ENCODE peak calls at places on chromosomes 5 and 9, in six cellular contexts. One of them, this sample, is unnamed.

GRCh38 chr9:82281066-82281465 is 292.5 kb downstream of the SPATA31D1 start:
- DNase-seq in aorta: no peak
- DNase-seq in WTC11: no peak
- DNase-seq in progenitor cell of endocrine pancreas: no peak
- DNase-seq in GM04504: no peak
- DNase-seq in ascending aorta: no peak
- DNase-seq in this sample: no peak

GRCh38 chr9:6955251-6955921 is 197.6 kb downstream of the KDM4C start:
- DNase-seq in WTC11: no peak
- DNase-seq in progenitor cell of endocrine pancreas: no peak
- DNase-seq in aorta: no peak
- DNase-seq in GM04504: no peak
- DNase-seq in ascending aorta: no peak
- DNase-seq in this sample: no peak

GRCh38 chr9:126558051-126558665 is 55.6 kb upstream of the LMX1B start:
- DNase-seq in GM04504: no peak
- DNase-seq in progenitor cell of endocrine pancreas: peak
- DNase-seq in WTC11: peak
- DNase-seq in aorta: no peak
- DNase-seq in ascending aorta: no peak
- DNase-seq in this sample: peak

GRCh38 chr5:172798422-172799215 is 27.6 kb upstream of the DUSP1 start:
- DNase-seq in ascending aorta: no peak
- DNase-seq in progenitor cell of endocrine pancreas: no peak
- DNase-seq in aorta: peak
- DNase-seq in GM04504: peak
- DNase-seq in WTC11: no peak
- DNase-seq in this sample: no peak

GRCh38 chr5:87827561-87827960 is 414.8 kb upstream of the CCNH start:
- DNase-seq in GM04504: peak
- DNase-seq in aorta: no peak
- DNase-seq in WTC11: no peak
- DNase-seq in progenitor cell of endocrine pancreas: no peak
- DNase-seq in ascending aorta: no peak
- DNase-seq in this sample: no peak

GRCh38 chr9:137130176-137130755 is 8.7 kb upstream of the GRIN1 start:
- DNase-seq in WTC11: peak
- DNase-seq in aorta: no peak
- DNase-seq in GM04504: no peak
- DNase-seq in progenitor cell of endocrine pancreas: no peak
- DNase-seq in ascending aorta: no peak
- DNase-seq in this sample: no peak

GRCh38 chr5:69292349-69292748 is 40.3 kb downstream of the CCDC125 start:
- DNase-seq in ascending aorta: no peak
- DNase-seq in progenitor cell of endocrine pancreas: no peak
- DNase-seq in GM04504: no peak
- DNase-seq in aorta: no peak
- DNase-seq in WTC11: no peak
- DNase-seq in this sample: no peak

GRCh38 chr5:59124983-59125960 is 542.4 kb downstream of the RAB3C start:
- DNase-seq in WTC11: peak
- DNase-seq in aorta: no peak
- DNase-seq in progenitor cell of endocrine pancreas: no peak
- DNase-seq in GM04504: no peak
- DNase-seq in ascending aorta: no peak
- DNase-seq in this sample: no peak

GRCh38 chr9:81417299-81417675 is 272.1 kb downstream of the TLE1 start:
- DNase-seq in ascending aorta: no peak
- DNase-seq in GM04504: no peak
- DNase-seq in progenitor cell of endocrine pancreas: no peak
- DNase-seq in aorta: no peak
- DNase-seq in WTC11: no peak
- DNase-seq in this sample: no peak

GRCh38 chr5:62257018-62257367 is 49.0 kb upstream of the KIF2A start:
- DNase-seq in WTC11: no peak
- DNase-seq in aorta: no peak
- DNase-seq in progenitor cell of endocrine pancreas: no peak
- DNase-seq in GM04504: no peak
- DNase-seq in ascending aorta: no peak
- DNase-seq in this sample: no peak

GRCh38 chr5:1755321-1755949 is 44.2 kb downstream of the MRPL36 start:
- DNase-seq in progenitor cell of endocrine pancreas: no peak
- DNase-seq in ascending aorta: no peak
- DNase-seq in WTC11: no peak
- DNase-seq in GM04504: no peak
- DNase-seq in aorta: peak
- DNase-seq in this sample: peak

GRCh38 chr5:66958984-66959641 is 237.5 kb downstream of the CD180 start:
- DNase-seq in ascending aorta: no peak
- DNase-seq in progenitor cell of endocrine pancreas: no peak
- DNase-seq in GM04504: peak
- DNase-seq in aorta: peak
- DNase-seq in WTC11: peak
- DNase-seq in this sample: no peak

GRCh38 chr9:120109242-120109641 is 470.7 kb downstream of the CDK5RAP2 start:
- DNase-seq in progenitor cell of endocrine pancreas: peak
- DNase-seq in ascending aorta: no peak
- DNase-seq in GM04504: no peak
- DNase-seq in WTC11: peak
- DNase-seq in aorta: no peak
- DNase-seq in this sample: peak

GRCh38 chr9:131280660-131281059 is 4.3 kb upstream of the FAM78A start:
- DNase-seq in GM04504: no peak
- DNase-seq in WTC11: no peak
- DNase-seq in ascending aorta: no peak
- DNase-seq in aorta: no peak
- DNase-seq in progenitor cell of endocrine pancreas: no peak
- DNase-seq in this sample: no peak

GRCh38 chr9:12771891-12772290 is 2.9 kb upstream of the LURAP1L start:
- DNase-seq in ascending aorta: no peak
- DNase-seq in progenitor cell of endocrine pancreas: no peak
- DNase-seq in GM04504: no peak
- DNase-seq in aorta: no peak
- DNase-seq in WTC11: no peak
- DNase-seq in this sample: no peak

GRCh38 chr5:51471642-51472041 is 88.4 kb downstream of the ISL1 start:
- DNase-seq in progenitor cell of endocrine pancreas: no peak
- DNase-seq in WTC11: no peak
- DNase-seq in ascending aorta: no peak
- DNase-seq in GM04504: no peak
- DNase-seq in aorta: no peak
- DNase-seq in this sample: no peak

GRCh38 chr5:13946111-13946510 is 1.6 kb upstream of the DNAH5 start:
- DNase-seq in progenitor cell of endocrine pancreas: no peak
- DNase-seq in GM04504: no peak
- DNase-seq in WTC11: no peak
- DNase-seq in ascending aorta: no peak
- DNase-seq in aorta: no peak
- DNase-seq in this sample: no peak

GRCh38 chr9:136394312-136395305 is 5.4 kb downstream of the SNAPC4 start:
- DNase-seq in GM04504: no peak
- DNase-seq in aorta: no peak
- DNase-seq in WTC11: no peak
- DNase-seq in progenitor cell of endocrine pancreas: no peak
- DNase-seq in ascending aorta: no peak
- DNase-seq in this sample: no peak

GRCh38 chr5:102554728-102555127 is 55.9 kb upstream of the SLCO6A1 start:
- DNase-seq in GM04504: no peak
- DNase-seq in aorta: no peak
- DNase-seq in ascending aorta: no peak
- DNase-seq in progenitor cell of endocrine pancreas: no peak
- DNase-seq in WTC11: no peak
- DNase-seq in this sample: no peak

GRCh38 chr5:157204765-157205164 is 24.1 kb downstream of the ITK start:
- DNase-seq in GM04504: no peak
- DNase-seq in ascending aorta: no peak
- DNase-seq in aorta: no peak
- DNase-seq in WTC11: no peak
- DNase-seq in progenitor cell of endocrine pancreas: no peak
- DNase-seq in this sample: no peak

GRCh38 chr9:71767421-71768321 is 642 bp downstream of the CEMIP2 start:
- DNase-seq in WTC11: peak
- DNase-seq in ascending aorta: no peak
- DNase-seq in aorta: peak
- DNase-seq in progenitor cell of endocrine pancreas: no peak
- DNase-seq in GM04504: no peak
- DNase-seq in this sample: peak

GRCh38 chr5:54774281-54775171 is 210.9 kb downstream of the ESM1 start:
- DNase-seq in ascending aorta: peak
- DNase-seq in GM04504: peak
- DNase-seq in progenitor cell of endocrine pancreas: no peak
- DNase-seq in WTC11: no peak
- DNase-seq in aorta: peak
- DNase-seq in this sample: no peak

GRCh38 chr9:5851445-5851844 is 18.5 kb upstream of the ERMP1 start:
- DNase-seq in GM04504: no peak
- DNase-seq in ascending aorta: no peak
- DNase-seq in WTC11: no peak
- DNase-seq in aorta: no peak
- DNase-seq in progenitor cell of endocrine pancreas: no peak
- DNase-seq in this sample: no peak